ENCODE peak calls at places on chromosome 4, in seven cellular contexts. R is aorta; N is Right ventricle myocardium superior; S is effector CD4-positive, alpha-beta T cell; Y is activated naive CD4-positive, alpha-beta T cell; B is activated CD8-positive, alpha-beta memory T cell treated with anti-CD3 and anti-CD28 coated beads for 4 hours; W is GM12864. I is an unnamed sample.

GRCh38 chr4:181792641-181793612 is 450.3 kb upstream of the TENM3 start:
- DNase-seq in R (no peak), N (no peak), S (no peak), Y (no peak), B (no peak), W (no peak), I (no peak)

GRCh38 chr4:101643201-101643600 is 147.3 kb upstream of the BANK1 start:
- DNase-seq in R (no peak), N (no peak), S (no peak), Y (no peak), B (no peak), W (no peak), I (no peak)

GRCh38 chr4:95540227-95540626 is 8.5 kb downstream of the UNC5C start:
- DNase-seq in R (no peak), N (no peak), S (no peak), Y (no peak), B (no peak), W (no peak), I (no peak)

GRCh38 chr4:21795091-21795490 is 153.5 kb downstream of the KCNIP4 start:
- DNase-seq in R (no peak), N (no peak), S (no peak), Y (no peak), B (no peak), W (no peak), I (no peak)

GRCh38 chr4:39998659-39999345 is 21.1 kb upstream of the PDS5A start:
- DNase-seq in R (no peak), N (no peak), S (no peak), Y (no peak), B (no peak), W (no peak), I (no peak)

GRCh38 chr4:28548549-28548948 is 1687.9 kb downstream of the STIM2 start:
- DNase-seq in R (no peak), N (no peak), S (no peak), Y (no peak), B (no peak), W (no peak), I (no peak)

GRCh38 chr4:87092389-87093141 is 127.9 kb downstream of the KLHL8 start:
- DNase-seq in R (no peak), N (peak), S (no peak), Y (no peak), B (no peak), W (no peak), I (no peak)

GRCh38 chr4:115054836-115055235 is 58.6 kb downstream of the NDST4 start:
- DNase-seq in R (no peak), N (no peak), S (no peak), Y (no peak), B (no peak), W (no peak), I (no peak)

GRCh38 chr4:12576409-12576808 is 907.7 kb downstream of the RAB28 start:
- DNase-seq in R (no peak), N (no peak), S (no peak), Y (no peak), B (no peak), W (no peak), I (no peak)

GRCh38 chr4:56469489-56470210 is 2.2 kb downstream of the SRP72 start:
- DNase-seq in R (no peak), N (no peak), S (no peak), Y (no peak), B (no peak), W (no peak), I (no peak)

GRCh38 chr4:25769251-25769650 is 93.5 kb downstream of the SEL1L3 start:
- DNase-seq in R (no peak), N (peak), S (no peak), Y (no peak), B (no peak), W (no peak), I (no peak)

GRCh38 chr4:113781439-113782040 is 20.0 kb upstream of the CAMK2D start:
- DNase-seq in R (no peak), N (no peak), S (no peak), Y (no peak), B (no peak), W (peak), I (no peak)

GRCh38 chr4:181685911-181686310 is 557.3 kb upstream of the TENM3 start:
- DNase-seq in R (no peak), N (no peak), S (no peak), Y (no peak), B (no peak), W (no peak), I (no peak)

GRCh38 chr4:75940692-75941253 is at the start of gene NAAA:
- DNase-seq in R (peak), N (peak), S (peak), Y (peak), B (peak), W (no peak), I (peak)

GRCh38 chr4:87982446-87982845 is 6.9 kb downstream of the SPP1 start:
- DNase-seq in R (no peak), N (no peak), S (no peak), Y (no peak), B (no peak), W (no peak), I (no peak)

GRCh38 chr4:1295405-1296055 is 5.8 kb downstream of the MAEA start:
- DNase-seq in R (peak), N (no peak), S (no peak), Y (no peak), B (no peak), W (no peak), I (no peak)

GRCh38 chr4:96521046-96521536 is 681.2 kb downstream of the PDHA2 start:
- DNase-seq in R (peak), N (no peak), S (no peak), Y (no peak), B (no peak), W (no peak), I (no peak)